ENCODE peak calls at places on chromosome 1, in five cellular contexts. J is aorta; O is stromal cell of bone marrow; Z is neuronal stem cell; Y is activated CD4-positive, alpha-beta T cell treated with anti-CD3 and anti-CD28 coated beads, Interleukin-2, amount 10 ng/mL, durations not matched to agents 7 days and 5 days. P is an unnamed sample.

GRCh38 chr1:117110774-117111173 is 10.8 kb downstream of the TRIM45 start:
- DNase-seq in J (no peak), O (no peak), Z (no peak), Y (no peak), P (no peak)

GRCh38 chr1:65458730-65459396 is 38.4 kb downstream of the LEPR start:
- DNase-seq in J (no peak), O (no peak), Z (no peak), Y (no peak), P (no peak)

GRCh38 chr1:193192586-193192985 is 6.2 kb upstream of the B3GALT2 start:
- DNase-seq in J (no peak), O (no peak), Z (no peak), Y (no peak), P (no peak)

GRCh38 chr1:245969274-245969673 is 537.8 kb downstream of the SMYD3 start:
- DNase-seq in J (no peak), O (peak), Z (no peak), Y (no peak), P (no peak)

GRCh38 chr1:202254454-202255252 is 61.1 kb downstream of the LGR6 start:
- DNase-seq in J (no peak), O (no peak), Z (no peak), Y (no peak), P (peak)

GRCh38 chr1:165581926-165582325 is 38.1 kb downstream of the LRRC52 start:
- DNase-seq in J (no peak), O (no peak), Z (no peak), Y (no peak), P (no peak)

GRCh38 chr1:111571987-111572386 is 47.6 kb upstream of the RAP1A start:
- DNase-seq in J (no peak), O (no peak), Z (peak), Y (no peak), P (no peak)

GRCh38 chr1:86928819-86929218 is 14.4 kb downstream of the HS2ST1 start:
- DNase-seq in J (no peak), O (no peak), Z (no peak), Y (no peak), P (no peak)

GRCh38 chr1:58597991-58598390 is 20.9 kb upstream of the TACSTD2 start:
- DNase-seq in J (no peak), O (no peak), Z (no peak), Y (no peak), P (no peak)

GRCh38 chr1:221683681-221684080 is 58.2 kb downstream of the DUSP10 start:
- DNase-seq in J (no peak), O (no peak), Z (no peak), Y (no peak), P (no peak)

GRCh38 chr1:44267438-44267837 is 54.2 kb downstream of the DMAP1 start:
- DNase-seq in J (no peak), O (no peak), Z (no peak), Y (no peak), P (no peak)

GRCh38 chr1:183569141-183569540 is 21.1 kb downstream of the NCF2 start:
- DNase-seq in J (no peak), O (no peak), Z (no peak), Y (no peak), P (no peak)

GRCh38 chr1:161390559-161390858 is 22.8 kb upstream of the CFAP126 start:
- DNase-seq in J (no peak), O (no peak), Z (no peak), Y (no peak), P (no peak)

GRCh38 chr1:54603241-54603640 is 20.1 kb downstream of the FAM151A start:
- DNase-seq in J (no peak), O (no peak), Z (no peak), Y (no peak), P (no peak)

GRCh38 chr1:19639999-19640362 is 4.1 kb upstream of the NBL1 start:
- DNase-seq in J (no peak), O (no peak), Z (no peak), Y (no peak), P (no peak)

GRCh38 chr1:101291562-101292035 is 54.8 kb downstream of the S1PR1 start:
- DNase-seq in J (no peak), O (peak), Z (no peak), Y (peak), P (no peak)

GRCh38 chr1:9684806-9685205 is 33.3 kb downstream of the PIK3CD start:
- DNase-seq in J (no peak), O (no peak), Z (no peak), Y (no peak), P (no peak)

GRCh38 chr1:182217071-182217470 is 155.6 kb upstream of the ZNF648 start:
- DNase-seq in J (no peak), O (peak), Z (no peak), Y (no peak), P (no peak)

GRCh38 chr1:228045871-228046270 is 36.6 kb upstream of the ARF1 start:
- DNase-seq in J (peak), O (no peak), Z (no peak), Y (no peak), P (no peak)

GRCh38 chr1:59007820-59008598 is 224.2 kb upstream of the JUN start:
- DNase-seq in J (no peak), O (no peak), Z (no peak), Y (peak), P (no peak)

GRCh38 chr1:186813420-186813819 is 15.3 kb upstream of the PLA2G4A start:
- DNase-seq in J (no peak), O (no peak), Z (no peak), Y (no peak), P (no peak)

GRCh38 chr1:218156602-218157001 is 128.5 kb upstream of the RRP15 start:
- DNase-seq in J (no peak), O (no peak), Z (peak), Y (no peak), P (no peak)

GRCh38 chr1:171581226-171581625 is 40.8 kb upstream of the MYOCOS start:
- DNase-seq in J (no peak), O (no peak), Z (no peak), Y (no peak), P (no peak)

GRCh38 chr1:160494620-160495019 is 28.4 kb downstream of the SLAMF6 start:
- DNase-seq in J (no peak), O (no peak), Z (no peak), Y (no peak), P (no peak)

P was measured in cardiac septum.